ENCODE peak calls at places on chromosomes 4 and X, in eight cellular contexts. J is sigmoid colon, L is lower leg skin, D is bronchial epithelial cell, E is fibroblast of mammary gland, V is endodermal cell, H is heart left ventricle, R is PC-3. A is an unnamed sample.

GRCh38 chrX:45001038-45001437 is 128.1 kb downstream of the KDM6A start:
- DNase-seq in D (peak; percentile 8), L (no peak), J (no peak), V (no peak), R (peak; percentile 71), E (no peak), H (no peak), A (peak; percentile 14)

GRCh38 chr4:145829629-145830395 is 108.8 kb downstream of the ZNF827 start:
- DNase-seq in H (no peak), J (no peak), E (no peak), R (no peak), D (no peak), V (no peak), L (no peak), A (no peak)

GRCh38 chr4:169663894-169664293 is 43.5 kb downstream of the CLCN3 start:
- DNase-seq in J (no peak), R (no peak), L (no peak), V (no peak), H (no peak), D (peak; percentile 22), E (peak; percentile 20), A (peak; percentile 29)

GRCh38 chr4:158652920-158653319 is 18.8 kb downstream of the C4orf46 start:
- DNase-seq in H (no peak), L (no peak), J (no peak), D (peak; percentile 2), V (no peak), E (no peak), R (no peak), A (no peak)

GRCh38 chr4:124946696-124947095 is 234.2 kb upstream of the ANKRD50 start:
- DNase-seq in V (no peak), H (no peak), J (no peak), R (no peak), E (no peak), D (peak; percentile 80), L (no peak), A (peak; percentile 55)

GRCh38 chr4:187612211-187612780 is 383.3 kb upstream of the ZFP42 start:
- DNase-seq in V (no peak), H (no peak), R (no peak), J (no peak), D (no peak), E (peak; percentile 49), L (peak; percentile 18), A (no peak)

GRCh38 chr4:99642725-99643489 is 14.7 kb downstream of the C4orf54 start:
- DNase-seq in E (no peak), V (peak; percentile 44), D (no peak), H (peak; percentile 76), L (no peak), J (peak; percentile 81), R (no peak), A (no peak)

GRCh38 chrX:54178100-54178940 is 4.7 kb downstream of the FAM120C start:
- DNase-seq in E (peak; percentile 80), V (no peak), J (no peak), R (peak; percentile 79), D (peak; percentile 81), L (no peak), H (no peak), A (peak; percentile 72)

GRCh38 chr4:141660880-141661279 is 24.5 kb downstream of the IL15 start:
- DNase-seq in L (no peak), R (no peak), J (no peak), E (no peak), H (no peak), V (no peak), D (no peak), A (no peak)

GRCh38 chrX:83984961-83985360 is 124.0 kb downstream of the CYLC1 start:
- DNase-seq in E (no peak), D (no peak), R (no peak), J (no peak), L (no peak), V (no peak), H (no peak), A (no peak)

GRCh38 chr4:186676531-186677158 is 47.0 kb downstream of the FAT1 start:
- DNase-seq in V (no peak), R (peak; percentile 90), D (peak; percentile 77), H (no peak), L (no peak), E (peak; percentile 79), J (no peak), A (peak; percentile 83)

GRCh38 chrX:46727445-46727844 is 31.5 kb downstream of the SLC9A7 start:
- DNase-seq in J (no peak), H (no peak), V (no peak), E (peak; percentile 59), D (no peak), L (no peak), R (no peak), A (no peak)

GRCh38 chr4:185071412-185071811 is 53.1 kb downstream of the HELT start:
- DNase-seq in J (no peak), V (no peak), L (no peak), R (no peak), D (no peak), E (peak; percentile 8), H (no peak), A (no peak)

GRCh38 chr4:153439831-153440230 is 26.3 kb upstream of the TMEM131L start:
- DNase-seq in R (no peak), J (no peak), H (no peak), L (no peak), E (no peak), V (no peak), D (no peak), A (no peak)

GRCh38 chr4:168200685-168201084 is 108.3 kb downstream of the ANXA10 start:
- DNase-seq in J (no peak), D (peak; percentile 93), H (no peak), E (peak; percentile 17), R (peak; percentile 78), L (no peak), V (no peak), A (peak; percentile 74)

GRCh38 chr4:75432683-75433082 is 81.5 kb downstream of the RCHY1 start:
- DNase-seq in R (peak; percentile 43), D (peak; percentile 13), V (peak; percentile 73), H (no peak), L (no peak), E (peak; percentile 28), J (no peak), A (peak; percentile 25)

GRCh38 chr4:47075919-47076318 is 44.6 kb downstream of the GABRB1 start:
- DNase-seq in J (no peak), H (no peak), L (no peak), R (no peak), E (no peak), D (peak; percentile 15), V (peak; percentile 47), A (peak; percentile 16)

GRCh38 chr4:37635155-37635554 is 51.0 kb downstream of the RELL1 start:
- DNase-seq in E (no peak), V (no peak), R (no peak), D (no peak), L (no peak), H (no peak), J (no peak), A (no peak)

GRCh38 chrX:73127700-73128241 is 48.5 kb upstream of the PABPC1L2A start:
- DNase-seq in J (no peak), L (no peak), V (peak; percentile 75), D (peak; percentile 0), E (no peak), R (peak; percentile 51), H (no peak), A (peak; percentile 0)

DNA sequence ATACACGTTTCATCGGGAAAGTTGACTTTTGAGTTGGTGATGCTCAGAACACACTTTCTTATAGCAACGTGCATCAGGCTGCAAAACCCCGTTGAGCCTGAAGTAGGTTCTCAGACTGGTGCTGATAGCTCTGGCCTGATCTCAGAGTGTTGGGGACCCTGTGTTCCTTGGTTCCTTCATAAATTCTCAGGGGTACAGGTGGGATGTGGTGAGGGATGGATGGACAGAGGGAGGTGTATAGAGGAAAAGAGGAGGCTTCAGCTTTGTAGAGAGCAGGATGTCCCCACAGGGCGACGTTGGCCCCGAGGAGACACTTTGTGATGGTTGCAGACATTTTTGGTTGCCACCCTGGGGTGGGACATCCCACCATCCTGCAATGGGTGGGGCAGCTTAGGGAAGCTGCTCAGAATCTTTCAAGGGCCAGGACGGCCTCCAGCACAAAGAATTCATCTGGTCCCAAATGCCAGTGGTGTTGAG is 2.5 kb downstream of the CD99 start:
- DNase-seq in E (no peak), R (no peak), J (no peak), H (no peak), D (no peak), V (no peak), L (no peak), A (no peak)
- H3K4me3 ChIP-seq in E (peak overlapping the region; percentile 71), R (no peak overlapping the region), J (peak overlapping the region; percentile 99), H (peak overlapping the region; percentile 95), D (no peak overlapping the region), V (peak overlapping the region; percentile 95), L (no peak overlapping the region), A (no peak overlapping the region)

GRCh38 chr4:82579932-82580331 is 18.1 kb upstream of the TMEM150C start:
- DNase-seq in E (no peak), L (no peak), J (no peak), V (no peak), D (no peak), H (no peak), R (no peak), A (no peak)
- TF ChIP-seq CTCF in E (no peak), L (no peak), J (no peak), V (no peak), D (no peak), H (no peak), R (no peak), A (no peak)

DNA sequence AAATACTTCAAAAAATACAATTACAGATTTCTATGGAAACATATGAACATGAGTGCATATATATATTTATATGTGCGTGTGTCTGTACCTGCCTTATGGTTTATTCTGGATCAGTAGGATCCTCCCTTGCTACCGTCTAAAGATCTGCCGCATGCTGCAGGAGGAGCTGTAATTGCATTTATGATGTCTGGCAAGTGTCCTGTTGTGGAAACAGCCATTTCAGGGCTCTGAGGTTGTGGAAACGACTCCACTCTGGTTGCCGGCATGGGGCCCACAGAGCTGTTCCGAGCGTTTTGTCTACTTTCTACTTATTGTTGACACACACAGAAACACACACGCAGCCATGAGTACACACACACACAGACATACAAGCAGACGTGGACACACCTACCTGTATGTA is 21.3 kb downstream of the CD99 start:
- DNase-seq in J (no peak), R (no peak), L (no peak), D (no peak), E (no peak), H (no peak), V (no peak), A (no peak)
- H3K4me3 ChIP-seq in J (no peak overlapping the region), R (no peak overlapping the region), L (no peak overlapping the region), D (no peak overlapping the region), E (no peak overlapping the region), H (no peak overlapping the region), V (no peak overlapping the region), A (no peak overlapping the region)

GRCh38 chr4:82525287-82525898 is 36.4 kb downstream of the TMEM150C start:
- DNase-seq in L (no peak), D (no peak), J (no peak), V (no peak), H (no peak), E (no peak), R (no peak), A (no peak)

GRCh38 chr4:82524570-82525152 is 37.1 kb downstream of the TMEM150C start:
- DNase-seq in D (peak; percentile 44), V (no peak), R (no peak), J (no peak), H (no peak), L (no peak), E (peak; percentile 15), A (peak; percentile 53)

GRCh38 chr4:82529322-82529721 is 32.5 kb downstream of the TMEM150C start:
- DNase-seq in E (no peak), H (no peak), J (no peak), R (no peak), L (no peak), D (no peak), V (no peak), A (no peak)

GRCh38 chr4:82528074-82528473 is 33.7 kb downstream of the TMEM150C start:
- DNase-seq in H (no peak), E (no peak), V (no peak), J (no peak), D (peak; percentile 12), R (no peak), L (no peak), A (no peak)

GRCh38 chr4:82528868-82529267 is 32.9 kb downstream of the TMEM150C start:
- DNase-seq in J (no peak), E (no peak), L (no peak), D (no peak), V (no peak), R (no peak), H (no peak), A (no peak)
- TF ChIP-seq CTCF in J (no peak), E (no peak), L (no peak), D (no peak), V (peak; percentile 44), R (no peak), H (no peak), A (no peak)